ENCODE peak calls at places on chromosome 14, in nine cellular contexts. B is AML-193; X is anterior cingulate cortex; W is H9; D is T-helper 2 cell; O is activated naive CD4-positive, alpha-beta T cell treated with anti-CD3 and anti-CD28 coated beads, Interleukin-2, amount 10 ng/mL, durations not matched to agents 7 days and 5 days; I is GF-D8; A is IMR-90; T is ELF-1. L is an unnamed sample.

GRCh38 chr14:81221579-81222102 is 882 bp upstream of the GTF2A1 start:
- DNase-seq in B (no peak), X (no peak), W (no peak), D (no peak), O (no peak), I (no peak), A (peak), T (no peak), L (no peak)

GRCh38 chr14:52844262-52845060 is 53.1 kb upstream of the GNPNAT1 start:
- DNase-seq in B (no peak), X (no peak), W (peak), D (no peak), O (no peak), I (no peak), A (no peak), T (peak), L (no peak)

GRCh38 chr14:58104808-58105207 is 47.2 kb downstream of the ARMH4 start:
- DNase-seq in B (no peak), X (no peak), W (no peak), D (no peak), O (no peak), I (no peak), A (peak), T (no peak), L (no peak)

GRCh38 chr14:89491701-89492381 is 74.8 kb upstream of the FOXN3 start:
- DNase-seq in B (no peak), X (no peak), W (no peak), D (no peak), O (no peak), I (no peak), A (peak), T (no peak), L (no peak)

GRCh38 chr14:92453691-92454090 is 59.9 kb upstream of the RIN3 start:
- DNase-seq in B (no peak), X (no peak), W (no peak), D (no peak), O (no peak), I (no peak), A (no peak), T (no peak), L (no peak)

GRCh38 chr14:68451676-68452387 is 341.0 kb downstream of the ZFP36L1 start:
- DNase-seq in B (no peak), X (no peak), W (no peak), D (no peak), O (no peak), I (no peak), A (no peak), T (no peak), L (no peak)

GRCh38 chr14:44379292-44379977 is 127.6 kb downstream of the FSCB start:
- DNase-seq in B (no peak), X (no peak), W (no peak), D (no peak), O (no peak), I (no peak), A (no peak), T (peak), L (no peak)

GRCh38 chr14:93105362-93105761 is 10.4 kb downstream of the ITPK1 start:
- DNase-seq in B (peak), X (no peak), W (no peak), D (no peak), O (no peak), I (peak), A (peak), T (no peak), L (no peak)

GRCh38 chr14:24903337-24903736 is 146.6 kb downstream of the STXBP6 start:
- DNase-seq in B (no peak), X (no peak), W (no peak), D (no peak), O (no peak), I (no peak), A (peak), T (no peak), L (no peak)

GRCh38 chr14:31029016-31029970 is 3.1 kb upstream of the STRN3 start:
- DNase-seq in B (no peak), X (no peak), W (no peak), D (no peak), O (no peak), I (no peak), A (no peak), T (no peak), L (no peak)

GRCh38 chr14:60116181-60116580 is 24.5 kb downstream of the PCNX4 start:
- DNase-seq in B (no peak), X (no peak), W (no peak), D (no peak), O (no peak), I (no peak), A (peak), T (no peak), L (no peak)

GRCh38 chr14:78202976-78203375 is 32.8 kb downstream of the NRXN3 start:
- DNase-seq in B (no peak), X (no peak), W (no peak), D (no peak), O (no peak), I (no peak), A (no peak), T (peak), L (no peak)

GRCh38 chr14:49586673-49587460 is 687 bp upstream of the RPS29 start:
- DNase-seq in B (peak), X (no peak), W (no peak), D (peak), O (peak), I (peak), A (peak), T (peak), L (no peak)

L was measured in H54.